ENCODE peak calls at places on chromosomes 16 and 17, in nine cellular contexts. I, L, O, R, Z, D, U, V and B are unnamed samples.

GRCh38 chr17:64406321-64407200 is 15.9 kb upstream of the PECAM1 start:
- DNase-seq in I (peak; percentile 49), L (no peak), O (no peak), R (no peak), Z (no peak), D (no peak), U (peak; percentile 33), V (no peak), B (peak; percentile 44)

GRCh38 chr17:34533811-34534527 is 45.4 kb upstream of the TMEM132E start:
- DNase-seq in I (peak; percentile 27), L (no peak), O (no peak), R (no peak), Z (no peak), D (no peak), U (no peak), V (no peak), B (no peak)

GRCh38 chr16:11342021-11342855 is 3.0 kb upstream of the RMI2 start:
- DNase-seq in I (no peak), L (no peak), O (no peak), R (no peak), Z (no peak), D (no peak), U (no peak), V (no peak), B (no peak)

GRCh38 chr17:76672270-76672851 is 28.8 kb upstream of the ST6GALNAC1 start:
- DNase-seq in I (no peak), L (no peak), O (no peak), R (no peak), Z (no peak), D (no peak), U (no peak), V (no peak), B (no peak)

GRCh38 chr16:17194190-17194780 is 276.5 kb downstream of the XYLT1 start:
- DNase-seq in I (peak; percentile 51), L (no peak), O (peak; percentile 16), R (peak; percentile 26), Z (no peak), D (peak; percentile 48), U (peak; percentile 82), V (no peak), B (peak; percentile 76)

GRCh38 chr17:44348234-44348987 is 3.3 kb downstream of the GRN start:
- DNase-seq in I (peak; percentile 62), L (no peak), O (peak; percentile 57), R (no peak), Z (peak; percentile 45), D (no peak), U (no peak), V (no peak), B (peak; percentile 76)

GRCh38 chr17:57016066-57016763 is 38.3 kb downstream of the SCPEP1 start:
- DNase-seq in I (no peak), L (no peak), O (no peak), R (no peak), Z (no peak), D (no peak), U (no peak), V (no peak), B (no peak)

GRCh38 chr16:27228621-27229501 is 25.5 kb downstream of the KDM8 start:
- DNase-seq in I (no peak), L (no peak), O (no peak), R (no peak), Z (no peak), D (no peak), U (no peak), V (no peak), B (no peak)

GRCh38 chr16:89020068-89020924 is 43.3 kb upstream of the CBFA2T3 start:
- DNase-seq in I (no peak), L (no peak), O (no peak), R (no peak), Z (no peak), D (no peak), U (no peak), V (no peak), B (no peak)

GRCh38 chr17:77107506-77108433 is 33.0 kb upstream of the SEC14L1 start:
- DNase-seq in I (no peak), L (no peak), O (peak; percentile 39), R (no peak), Z (peak; percentile 33), D (peak; percentile 68), U (no peak), V (no peak), B (no peak)

GRCh38 chr17:39752241-39752831 is 14.6 kb downstream of the GRB7 start:
- DNase-seq in I (no peak), L (no peak), O (no peak), R (no peak), Z (no peak), D (no peak), U (no peak), V (no peak), B (no peak)

GRCh38 chr16:70331588-70332358 is 14.9 kb upstream of the DDX19A start:
- DNase-seq in I (peak; percentile 12), L (no peak), O (no peak), R (no peak), Z (no peak), D (no peak), U (peak; percentile 18), V (no peak), B (no peak)

GRCh38 chr16:89307421-89307805 is 89.9 kb downstream of the ZNF778 start:
- DNase-seq in I (no peak), L (no peak), O (no peak), R (no peak), Z (no peak), D (no peak), U (no peak), V (no peak), B (no peak)

GRCh38 chr16:52498640-52499039 is 48.3 kb downstream of the TOX3 start:
- DNase-seq in I (no peak), L (no peak), O (no peak), R (no peak), Z (no peak), D (no peak), U (peak; percentile 37), V (peak; percentile 63), B (no peak)

GRCh38 chr17:33561935-33562334 is 268.8 kb upstream of the ASIC2 start:
- DNase-seq in I (no peak), L (no peak), O (no peak), R (no peak), Z (no peak), D (no peak), U (no peak), V (no peak), B (no peak)

GRCh38 chr16:11880047-11880446 is 28.7 kb upstream of the RSL1D1 start:
- DNase-seq in I (no peak), L (no peak), O (no peak), R (no peak), Z (no peak), D (no peak), U (no peak), V (no peak), B (no peak)

GRCh38 chr17:19004601-19005441 is at the start of gene FAM83G:
- DNase-seq in I (peak; percentile 46), L (peak; percentile 28), O (peak; percentile 71), R (peak; percentile 85), Z (peak; percentile 63), D (peak; percentile 86), U (peak; percentile 80), V (peak; percentile 35), B (peak; percentile 92)